ENCODE peak calls at places on chromosomes 6 and 20, in four cellular contexts. H, O, C and L are unnamed samples.

GRCh38 chr20:48012401-48012974 is 227.2 kb upstream of the SULF2 start:
- DNase-seq in O (peak; percentile 86), H (no peak), C (peak; percentile 89), L (peak; percentile 65)

GRCh38 chr6:142276256-142276655 is 25.6 kb upstream of the ADGRG6 start:
- DNase-seq in H (no peak), O (no peak), C (no peak), L (no peak)

GRCh38 chr6:127893541-127893940 is 7.3 kb downstream of the THEMIS start:
- DNase-seq in C (no peak), H (no peak), O (no peak), L (no peak)

GRCh38 chr6:40894962-40895799 is 143.8 kb downstream of the UNC5CL start:
- DNase-seq in H (peak; percentile 59), C (peak; percentile 23), O (peak; percentile 57), L (peak; percentile 44)

GRCh38 chr6:111799576-111800467 is 73.4 kb downstream of the FYN start:
- DNase-seq in O (no peak), H (no peak), C (no peak), L (no peak)

GRCh38 chr6:15166121-15166520 is 79.7 kb upstream of the JARID2 start:
- DNase-seq in C (no peak), H (no peak), O (no peak), L (no peak)

GRCh38 chr6:157215702-157216101 is 107.6 kb downstream of the TMEM242 start:
- DNase-seq in C (no peak), O (no peak), H (no peak), L (no peak)

GRCh38 chr6:106104941-106105340 is 18.8 kb downstream of the PRDM1 start:
- DNase-seq in O (no peak), H (no peak), C (no peak), L (no peak)

GRCh38 chr20:35699127-35699913 is at the start of the genes NFS1 and ROMO1:
- DNase-seq in C (peak; percentile 78), H (peak; percentile 86), O (peak; percentile 71), L (peak; percentile 68)

GRCh38 chr20:30816182-30816645 is 441.2 kb upstream of the DEFB115 start:
- DNase-seq in O (no peak), H (no peak), C (no peak), L (no peak)

GRCh38 chr20:30812739-30813411 is 444.6 kb upstream of the DEFB115 start:
- DNase-seq in C (no peak), O (no peak), H (no peak), L (no peak)

GRCh38 chr20:30815577-30816181 is 441.8 kb upstream of the DEFB115 start:
- DNase-seq in H (no peak), O (no peak), C (no peak), L (no peak)

GRCh38 chr20:30811896-30812671 is 445.4 kb upstream of the DEFB115 start:
- DNase-seq in C (peak; percentile 59), O (peak; percentile 24), H (no peak), L (peak; percentile 46)
- H3K4me3 ChIP-seq in C (peak overlapping the region; percentile 22), O (no peak overlapping the region), H (no peak overlapping the region), L (peak overlapping the region; percentile 46)

GRCh38 chr6:89299451-89299850 is 15.6 kb downstream of the GABRR2 start:
- DNase-seq in O (peak; percentile 31), H (no peak), C (no peak), L (no peak)
- TF ChIP-seq CTCF in O (peak; percentile 21), H (no peak), C (peak; percentile 28), L (peak; percentile 17)

GRCh38 chr20:44009679-44009992 is 95.0 kb downstream of the TOX2 start:
- DNase-seq in H (no peak), O (no peak), C (no peak), L (no peak)
- H3K4me3 ChIP-seq in H (no peak overlapping the region), O (no peak overlapping the region), C (no peak overlapping the region), L (no peak overlapping the region)

DNA sequence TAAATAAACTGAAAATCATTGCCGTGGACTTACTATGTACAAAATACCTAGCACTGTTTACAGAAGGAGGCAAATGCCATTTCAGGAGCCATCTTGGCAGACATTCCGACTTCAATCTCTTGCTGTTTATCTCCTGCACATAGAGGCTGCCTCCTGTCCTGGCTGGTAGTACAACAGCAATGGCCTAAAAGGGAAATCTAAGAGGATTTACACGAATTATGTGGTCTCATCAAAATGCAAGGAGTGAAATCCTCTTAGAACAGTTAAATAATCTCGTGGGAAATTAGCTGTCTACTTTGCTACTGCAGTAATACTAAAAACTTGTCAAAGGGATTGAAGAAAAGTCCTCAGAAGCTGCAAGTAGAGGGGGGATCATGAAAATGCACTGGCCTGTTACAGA is 82.2 kb upstream of the SLC2A12 start:
- DNase-seq in C (no peak), H (no peak), O (no peak), L (no peak)
- TF ChIP-seq CTCF in C (no peak), H (no peak), O (no peak), L (no peak)